ENCODE peak calls at places on chromosomes 3 and 15, in ten cellular contexts. J, Y, P, O, N, X, L, T, H and W are unnamed samples.

GRCh38 chr15:45386420-45386819 is 8.1 kb upstream of the GATM start:
- DNase-seq in P (no peak), Y (no peak), X (no peak), J (no peak), N (peak; percentile 59), H (no peak), T (no peak), O (peak; percentile 52), L (no peak), W (no peak)

GRCh38 chr15:85642054-85642692 is 152.6 kb downstream of the KLHL25 start:
- DNase-seq in O (no peak), L (no peak), H (no peak), N (no peak), T (no peak), J (no peak), Y (no peak), X (no peak), P (no peak), W (no peak)

GRCh38 chr3:32869513-32870047 is 51.8 kb downstream of the TRIM71 start:
- DNase-seq in N (no peak), T (no peak), H (no peak), X (no peak), J (no peak), L (no peak), P (peak; percentile 98), Y (peak; percentile 53), O (no peak), W (no peak)

GRCh38 chr15:84915011-84915958 is 30.8 kb downstream of the SLC28A1 start:
- DNase-seq in O (peak; percentile 95), P (peak; percentile 60), T (peak; percentile 64), Y (no peak), J (peak; percentile 83), N (no peak), H (peak; percentile 96), L (peak; percentile 86), X (peak; percentile 95), W (peak; percentile 91)

GRCh38 chr3:128496602-128497304 is 3.8 kb upstream of the GATA2 start:
- DNase-seq in L (no peak), X (no peak), Y (no peak), J (no peak), T (no peak), N (no peak), P (peak; percentile 57), H (no peak), O (no peak), W (no peak)

GRCh38 chr3:100402150-100402706 is 889 bp downstream of the LNP1 start:
- DNase-seq in L (peak; percentile 56), T (peak; percentile 18), N (no peak), X (no peak), Y (no peak), H (peak; percentile 52), P (no peak), O (peak; percentile 66), J (peak; percentile 42), W (peak; percentile 56)

GRCh38 chr3:3113042-3113709 is 3.0 kb upstream of the IL5RA start:
- DNase-seq in N (no peak), H (no peak), O (no peak), P (no peak), J (no peak), Y (no peak), L (no peak), X (no peak), T (no peak), W (no peak)

GRCh38 chr15:52112203-52112750 is 298 bp downstream of the BCL2L10 start:
- DNase-seq in P (peak; percentile 59), Y (no peak), O (no peak), H (no peak), T (no peak), N (no peak), X (peak; percentile 22), J (no peak), L (no peak), W (no peak)

GRCh38 chr3:42306499-42306898 is 40.5 kb upstream of the CCK start:
- DNase-seq in Y (no peak), T (no peak), J (no peak), L (no peak), H (no peak), X (no peak), P (no peak), N (no peak), O (no peak), W (no peak)

GRCh38 chr3:42300778-42301177 is 34.8 kb upstream of the CCK start:
- DNase-seq in P (no peak), O (no peak), L (no peak), T (no peak), X (no peak), Y (no peak), N (no peak), J (no peak), H (no peak), W (no peak)

GRCh38 chr3:42301446-42302175 is 35.6 kb upstream of the CCK start:
- DNase-seq in P (no peak), H (no peak), L (no peak), J (no peak), X (no peak), Y (no peak), T (no peak), N (no peak), O (no peak), W (no peak)

GRCh38 chr3:42300013-42300412 is 34.0 kb upstream of the CCK start:
- DNase-seq in T (peak; percentile 24), O (peak; percentile 72), L (peak; percentile 40), P (peak; percentile 42), H (peak; percentile 53), X (no peak), Y (peak; percentile 43), N (no peak), J (peak; percentile 61), W (peak; percentile 68)

DNA sequence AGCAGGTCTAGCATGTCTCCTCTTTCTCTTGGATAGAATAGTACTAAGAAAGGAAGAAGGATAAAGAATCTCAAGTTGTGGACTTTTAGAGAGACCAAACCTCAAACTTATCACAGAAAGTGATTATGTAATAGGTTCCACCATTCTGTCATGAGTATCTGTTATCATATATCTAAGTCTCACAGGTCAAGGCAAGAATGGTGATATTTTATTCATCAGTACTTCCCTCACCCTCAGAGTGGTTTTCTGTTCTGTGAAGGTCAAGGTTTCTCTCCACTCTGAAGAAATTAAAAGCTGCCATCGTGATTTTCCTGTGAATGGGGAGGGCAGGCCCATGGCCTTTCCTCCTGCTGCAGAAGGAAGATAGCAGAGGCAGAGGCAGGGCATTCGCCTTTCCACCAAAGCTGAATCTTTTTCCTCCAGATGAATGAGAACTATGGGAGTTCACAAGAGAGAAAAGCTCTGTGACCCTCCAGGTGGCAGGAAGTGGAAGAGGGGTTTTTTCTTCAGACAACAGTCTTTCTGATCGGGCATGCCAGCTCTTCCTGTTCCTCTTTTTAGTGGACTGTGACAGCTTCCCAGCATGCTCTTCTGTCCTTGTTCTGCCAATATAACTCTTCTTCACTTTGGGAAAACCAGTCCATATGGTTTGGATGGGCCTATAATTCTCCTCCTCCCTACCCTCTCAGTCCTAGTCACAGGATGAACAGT is 37.1 kb upstream of the CCK start:
- DNase-seq in O (no peak), J (no peak), H (no peak), Y (no peak), T (no peak), X (no peak), L (no peak), P (no peak), N (no peak), W (no peak)
- TF ChIP-seq CTCF in O (no peak), J (no peak), H (no peak), Y (no peak), T (no peak), X (no peak), L (no peak), P (no peak), N (no peak), W (no peak)

DNA sequence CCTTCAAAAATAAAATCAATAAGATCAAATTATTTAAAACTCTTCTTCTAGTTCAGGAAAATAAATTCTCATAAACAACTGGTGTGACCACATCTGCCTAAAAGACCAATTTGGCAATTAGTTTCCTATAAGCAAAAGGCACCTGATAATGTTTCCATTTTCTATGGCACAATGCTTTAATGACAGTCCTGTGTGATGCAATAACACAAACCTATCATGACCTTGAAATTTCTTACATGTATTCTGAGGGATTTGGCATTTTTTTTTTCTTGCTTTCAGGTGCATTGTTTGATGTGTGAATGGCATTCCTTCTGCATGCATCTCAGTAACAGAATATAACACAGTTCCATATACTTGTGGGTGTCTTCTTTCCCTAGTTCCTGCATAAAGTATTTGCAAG is 32.5 kb upstream of the FRMD5 start:
- DNase-seq in Y (no peak), T (no peak), N (no peak), P (no peak), H (no peak), J (no peak), L (no peak), O (peak; percentile 2), X (no peak), W (no peak)
- TF ChIP-seq CTCF in Y (no peak), T (no peak), N (no peak), P (no peak), H (no peak), J (no peak), L (no peak), O (no peak), X (no peak), W (no peak)

DNA sequence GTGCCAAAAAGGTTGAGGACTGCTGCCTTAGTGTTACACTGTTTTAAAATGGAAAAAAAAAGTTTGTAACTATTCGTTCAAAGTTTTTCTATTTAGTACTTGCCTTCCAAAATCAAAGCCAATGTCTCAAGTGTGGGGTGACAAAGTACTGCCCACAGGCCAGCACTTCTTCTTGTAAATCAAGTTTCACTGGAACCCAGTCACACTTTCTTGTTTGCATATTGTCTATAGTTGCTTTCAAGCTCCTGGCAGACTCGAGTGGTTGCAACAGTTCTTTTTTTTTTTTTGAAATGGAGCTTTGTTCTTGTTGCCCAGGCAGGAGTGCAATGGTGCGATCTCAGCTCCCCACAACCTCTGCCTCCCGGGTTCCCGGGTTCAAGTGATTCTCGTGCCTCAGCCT is 75.3 kb upstream of the RPL35A start:
- DNase-seq in J (no peak), L (no peak), Y (no peak), T (no peak), H (no peak), X (no peak), O (peak; percentile 36), P (no peak), N (no peak), W (no peak)
- TF ChIP-seq CTCF in J (no peak), L (no peak), Y (no peak), T (no peak), H (no peak), X (no peak), O (no peak), P (no peak), N (no peak), W (no peak)

DNA sequence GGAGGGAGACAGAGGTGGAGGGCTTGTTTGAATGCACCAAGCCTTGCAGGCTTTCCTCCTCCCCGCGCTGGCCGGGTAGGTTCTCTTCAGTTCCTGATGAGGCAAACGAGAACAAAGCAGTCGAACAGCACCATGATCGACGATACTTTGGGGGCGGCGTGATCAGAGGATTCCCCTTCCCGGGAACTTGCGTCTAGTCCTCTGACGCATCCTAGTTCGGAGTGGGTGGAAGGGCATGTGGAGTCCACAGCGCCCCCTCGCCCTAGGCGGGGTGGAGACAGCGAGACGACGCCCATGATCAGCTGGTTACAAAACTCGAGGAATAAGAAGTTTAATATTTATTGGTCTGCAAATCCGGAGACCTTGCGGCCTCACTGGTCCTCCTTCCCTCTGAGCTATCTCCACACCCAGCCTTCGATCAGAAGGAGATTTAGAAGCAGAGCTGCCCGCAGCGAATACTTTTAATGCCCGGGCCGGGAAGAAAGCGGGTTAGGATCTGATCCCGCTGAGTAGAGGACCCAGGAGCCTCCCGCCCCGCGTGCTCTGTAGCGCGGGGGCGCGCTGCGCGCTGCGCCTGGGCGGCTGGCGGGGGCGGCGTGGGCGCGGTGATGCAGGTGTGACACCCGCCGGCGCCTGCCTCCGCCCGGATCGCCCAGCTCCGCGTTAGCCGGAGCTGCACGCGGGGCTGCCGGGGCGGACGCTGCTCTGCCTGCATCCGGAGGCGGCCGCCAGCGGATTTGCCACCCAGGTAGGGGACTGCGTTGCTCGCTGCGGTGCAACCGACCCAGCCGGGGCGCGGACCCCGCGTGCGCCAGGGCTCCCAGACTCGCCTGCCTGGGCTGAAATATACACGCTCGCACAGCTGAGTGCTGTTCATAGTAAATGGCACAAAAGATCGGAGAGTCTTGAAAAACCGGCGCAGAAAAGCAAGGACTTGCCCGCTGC is at the start of gene SV2B:
- DNase-seq in Y (peak; percentile 25), X (no peak), H (peak; percentile 22), J (peak; percentile 20), T (peak; percentile 26), P (peak; percentile 65), L (peak; percentile 42), N (peak; percentile 81), O (peak; percentile 54), W (peak; percentile 26)
- TF ChIP-seq CTCF in Y (peak; percentile 34), X (no peak), H (peak; percentile 14), J (peak; percentile 5), T (peak; percentile 11), P (peak; percentile 43), L (peak; percentile 12), N (peak; percentile 10), O (no peak), W (no peak)